ENCODE peak calls at places on chromosomes 3 and 15, in nine cellular contexts. J, S, F, P, Z, E, A, H and Y are unnamed samples.

GRCh38 chr3:61725851-61726333 is 164.5 kb downstream of the PTPRG start:
- DNase-seq in A (no peak), P (peak; percentile 84), J (no peak), F (no peak), E (peak; percentile 76), Z (no peak), S (no peak), H (no peak), Y (no peak)

GRCh38 chr15:41943543-41944312 is 28.6 kb downstream of the EHD4 start:
- DNase-seq in P (no peak), H (no peak), Z (no peak), J (no peak), S (no peak), A (peak; percentile 63), F (no peak), E (no peak), Y (peak; percentile 67)

GRCh38 chr3:65597225-65597951 is 441.3 kb downstream of the MAGI1 start:
- DNase-seq in S (no peak), P (peak; percentile 54), F (no peak), J (no peak), E (peak; percentile 24), Z (no peak), H (no peak), A (no peak), Y (no peak)

GRCh38 chr15:60831540-60831939 is 352.6 kb upstream of the ICE2 start:
- DNase-seq in P (no peak), S (no peak), F (no peak), H (no peak), Z (no peak), A (no peak), J (no peak), E (no peak), Y (no peak)

GRCh38 chr3:177693596-177693995 is 496.3 kb upstream of the TBL1XR1 start:
- DNase-seq in J (no peak), E (no peak), Z (no peak), F (no peak), S (no peak), A (no peak), P (no peak), H (no peak), Y (no peak)

GRCh38 chr15:42707068-42707467 is 29.9 kb downstream of the CDAN1 start:
- DNase-seq in F (no peak), H (no peak), Z (no peak), J (no peak), E (no peak), A (peak; percentile 40), P (peak; percentile 57), S (no peak), Y (no peak)

GRCh38 chr3:81027344-81027743 is 734.1 kb downstream of the GBE1 start:
- DNase-seq in A (no peak), Z (no peak), P (no peak), S (no peak), J (no peak), F (no peak), E (no peak), H (no peak), Y (no peak)

GRCh38 chr3:50639055-50639494 is 22.1 kb downstream of the MAPKAPK3 start:
- DNase-seq in H (no peak), S (no peak), P (peak; percentile 76), J (no peak), E (no peak), Z (no peak), A (no peak), F (no peak), Y (no peak)

GRCh38 chr3:39234705-39235104 is 42.3 kb upstream of the XIRP1 start:
- DNase-seq in E (no peak), H (no peak), A (no peak), Z (no peak), F (peak; percentile 52), J (no peak), S (no peak), P (no peak), Y (no peak)

GRCh38 chr15:40746916-40747418 is 8.1 kb downstream of the RMDN3 start:
- DNase-seq in E (no peak), H (no peak), S (no peak), A (no peak), P (peak; percentile 40), J (no peak), Z (no peak), F (no peak), Y (no peak)

GRCh38 chr3:58692484-58692883 is 25.9 kb upstream of the FAM3D start:
- DNase-seq in A (no peak), P (no peak), H (no peak), F (no peak), S (no peak), Z (no peak), J (no peak), E (no peak), Y (no peak)

GRCh38 chr3:190491533-190492054 is 22.3 kb upstream of the IL1RAP start:
- DNase-seq in P (no peak), S (no peak), E (peak; percentile 36), A (no peak), J (peak; percentile 47), F (no peak), H (no peak), Z (no peak), Y (no peak)

DNA sequence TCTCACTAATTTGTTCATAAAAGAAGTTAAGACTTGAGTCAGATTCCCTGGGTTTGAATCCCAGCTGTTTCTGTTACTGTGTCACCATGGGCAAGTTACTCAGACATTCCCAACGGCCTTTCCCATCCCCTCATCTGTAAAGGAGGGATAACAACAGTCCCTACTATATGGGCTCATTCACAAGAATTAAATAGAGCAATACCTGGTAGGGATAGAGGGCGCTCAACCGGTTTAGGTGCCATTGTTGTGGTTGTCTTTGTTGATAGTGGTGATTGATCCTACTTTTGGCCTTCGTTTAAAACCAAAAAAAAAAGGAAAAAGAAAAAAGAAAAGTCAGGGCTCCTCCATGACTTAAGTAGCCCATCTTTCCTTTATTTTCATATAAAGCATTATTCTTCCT is 563.1 kb downstream of the GRM7 start:
- DNase-seq in A (no peak), P (no peak), E (no peak), S (no peak), J (no peak), Z (no peak), H (no peak), F (no peak), Y (no peak)
- H3K9me3 ChIP-seq in A (no peaks in the 10 kb centered on the region), P (peaks cover 7% of the 10 kb centered on the region), E (no peaks in the 10 kb centered on the region), S (no peaks in the 10 kb centered on the region), J (no peaks in the 10 kb centered on the region), Z (no peaks in the 10 kb centered on the region), H (no peaks in the 10 kb centered on the region), F (no peaks in the 10 kb centered on the region), Y (no peaks in the 10 kb centered on the region)

GRCh38 chr3:123464211-123464610 is 15.3 kb upstream of the ADCY5 start:
- DNase-seq in H (no peak), F (no peak), A (no peak), J (no peak), S (no peak), P (no peak), E (no peak), Z (no peak), Y (no peak)
- H3K27me3 ChIP-seq in H (no peaks in the 10 kb centered on the region), F (no peaks in the 10 kb centered on the region), A (no peaks in the 10 kb centered on the region), J (peaks cover 14% of the 10 kb centered on the region), S (no peaks in the 10 kb centered on the region), P (peaks cover 52% of the 10 kb centered on the region), E (peaks cover 5% of the 10 kb centered on the region), Z (peaks cover 8% of the 10 kb centered on the region), Y (no peaks in the 10 kb centered on the region)

GRCh38 chr15:87021771-87022170 is 942.1 kb downstream of the AGBL1 start:
- DNase-seq in A (no peak), F (no peak), Z (no peak), H (no peak), J (no peak), S (no peak), E (no peak), P (no peak), Y (no peak)
- H3K9me3 ChIP-seq in A (no peaks in the 10 kb centered on the region), F (no peaks in the 10 kb centered on the region), Z (no peaks in the 10 kb centered on the region), H (no peaks in the 10 kb centered on the region), J (peaks cover 44% of the 10 kb centered on the region), S (no peaks in the 10 kb centered on the region), E (no peaks in the 10 kb centered on the region), P (peaks cover 5% of the 10 kb centered on the region), Y (no peaks in the 10 kb centered on the region)

DNA sequence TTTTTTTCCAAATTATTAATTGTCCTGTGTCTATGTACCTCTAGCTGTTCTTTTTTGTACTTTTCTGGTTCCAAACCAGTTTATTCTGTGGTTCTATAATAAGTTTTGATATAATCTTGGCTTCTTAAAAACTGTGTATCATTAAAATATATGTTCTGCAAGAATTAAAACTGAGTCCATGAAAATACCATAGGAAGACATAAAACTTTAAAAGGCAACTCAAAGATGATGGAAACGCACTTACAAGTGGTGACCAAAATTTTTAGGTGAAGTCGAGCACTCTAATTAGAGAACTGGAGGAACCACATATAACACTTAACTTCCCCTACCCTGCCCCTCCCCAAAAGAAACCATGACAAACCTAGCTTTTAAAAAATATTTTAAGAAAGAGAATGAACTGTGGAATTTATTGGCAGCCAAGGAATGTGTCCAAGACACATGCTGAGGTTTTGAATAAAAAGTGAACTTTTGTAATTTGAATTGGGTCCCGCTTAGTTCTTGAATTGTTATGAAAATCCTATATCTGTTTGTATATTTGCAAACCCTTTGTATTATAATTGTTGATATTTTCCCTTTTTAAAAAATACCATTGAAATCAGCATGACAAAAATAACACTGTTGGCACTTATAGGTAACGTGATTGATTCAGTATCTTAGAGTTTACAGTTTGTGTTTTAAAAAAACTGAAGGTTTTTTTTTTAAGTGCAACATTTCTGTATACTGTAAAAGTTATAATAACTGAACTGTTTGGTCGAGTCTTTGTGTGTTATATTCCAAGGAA is 7.7 kb downstream of the NR2F2 start:
- DNase-seq in S (no peak), P (no peak), J (no peak), F (no peak), H (no peak), Z (no peak), E (no peak), A (no peak), Y (no peak)
- H3K27me3 ChIP-seq in S (no peaks in the 10 kb centered on the region), P (no peaks in the 10 kb centered on the region), J (peaks cover 23% of the 10 kb centered on the region), F (peaks cover 39% of the 10 kb centered on the region), H (peaks cover 44% of the 10 kb centered on the region), Z (peaks cover 97% of the 10 kb centered on the region), E (peaks cover 94% of the 10 kb centered on the region), A (no peaks in the 10 kb centered on the region), Y (no peaks in the 10 kb centered on the region)

DNA sequence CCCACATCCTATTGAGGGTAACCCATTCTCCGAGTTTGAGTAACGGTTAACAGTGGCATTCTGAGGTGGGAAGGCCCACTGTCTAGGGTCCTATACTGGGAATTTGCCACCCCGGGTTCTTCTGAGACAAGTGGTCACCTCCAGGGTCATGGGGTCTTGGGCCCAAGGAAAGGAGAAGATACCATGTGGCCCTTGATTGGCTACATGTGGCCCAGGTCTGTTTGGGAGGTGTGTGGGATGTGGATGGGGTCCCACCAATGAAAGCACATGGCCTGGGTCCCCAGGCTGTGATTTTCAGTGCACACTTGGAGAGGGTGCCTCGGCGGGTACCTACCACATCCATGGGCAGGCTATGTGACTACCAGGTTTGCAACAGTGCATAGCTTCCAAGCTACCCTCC is 214.4 kb downstream of the UBE3A start:
- DNase-seq in Z (no peak), H (no peak), A (no peak), J (no peak), P (no peak), F (no peak), S (no peak), E (no peak), Y (no peak)
- H3K9me3 ChIP-seq in Z (peaks cover 5% of the 10 kb centered on the region), H (peaks cover 45% of the 10 kb centered on the region), A (no peaks in the 10 kb centered on the region), J (peaks cover 46% of the 10 kb centered on the region), P (peaks cover 76% of the 10 kb centered on the region), F (no peaks in the 10 kb centered on the region), S (no peaks in the 10 kb centered on the region), E (no peaks in the 10 kb centered on the region), Y (no peaks in the 10 kb centered on the region)